ENCODE peak calls at places on chromosomes 3 and 15, in five cellular contexts. E is stimulated activated CD8-positive, alpha-beta memory T cell treated with anti-CD3 and anti-CD28 coated beads, Interleukin-15, amount 100 ng/mL, for 24 hours; Q is naive thymus-derived CD4-positive, alpha-beta T cell; G is activated naive CD4-positive, alpha-beta T cell; W is ELR. Z is an unnamed sample.

GRCh38 chr3:188578579-188579363 is 424.8 kb downstream of the LPP start:
- DNase-seq in Q (no peak), W (peak), E (no peak), G (no peak), Z (no peak)

GRCh38 chr3:150248116-150248864 is 159.8 kb upstream of the TSC22D2 start:
- DNase-seq in G (no peak), Q (no peak), E (no peak), W (peak), Z (no peak)

GRCh38 chr3:13019243-13019701 is 54.0 kb downstream of the IQSEC1 start:
- DNase-seq in G (no peak), E (no peak), W (peak), Q (no peak), Z (no peak)

GRCh38 chr3:126917232-126917804 is 65.6 kb upstream of the PLXNA1 start:
- DNase-seq in G (no peak), W (no peak), E (no peak), Q (no peak), Z (no peak)

GRCh38 chr3:39378092-39378491 is 5.1 kb upstream of the SLC25A38 start:
- DNase-seq in G (no peak), Q (peak), E (no peak), W (peak), Z (peak)

GRCh38 chr15:89175617-89176191 is 45.7 kb downstream of the RLBP1 start:
- DNase-seq in E (no peak), W (no peak), G (no peak), Q (no peak), Z (no peak)

GRCh38 chr15:40105517-40106202 is 3.0 kb downstream of the BMF start:
- DNase-seq in Q (no peak), G (no peak), W (no peak), E (no peak), Z (no peak)

GRCh38 chr3:66353530-66353929 is 132.7 kb downstream of the SLC25A26 start:
- DNase-seq in E (no peak), Q (no peak), G (no peak), W (peak), Z (peak)

Z was measured in dermis microvascular lymphatic vessel endothelial cell.